ENCODE peak calls at places on chromosome 6, in six cellular contexts. One of them, this sample, is unnamed.

GRCh38 chr6:157269261-157269794 is 54.0 kb downstream of the TMEM242 start:
- DNase-seq in OCI-LY7: no peak
- DNase-seq in stimulated activated CD4-positive, alpha-beta T cell treated with anti-CD3 and anti-CD28 coated beads, Interleukin-15, amount 100 ng/mL, for 1 hour: no peak
- DNase-seq in LoVo: no peak
- DNase-seq in heart right ventricle: peak
- DNase-seq in aorta: peak
- DNase-seq in this sample: no peak

GRCh38 chr6:36718560-36718959 is 20.9 kb downstream of the RAB44 start:
- DNase-seq in OCI-LY7: no peak
- DNase-seq in stimulated activated CD4-positive, alpha-beta T cell treated with anti-CD3 and anti-CD28 coated beads, Interleukin-15, amount 100 ng/mL, for 1 hour: no peak
- DNase-seq in LoVo: no peak
- DNase-seq in heart right ventricle: no peak
- DNase-seq in aorta: no peak
- DNase-seq in this sample: no peak

GRCh38 chr6:110002676-110003075 is 24.6 kb downstream of the GPR6 start:
- DNase-seq in OCI-LY7: no peak
- DNase-seq in stimulated activated CD4-positive, alpha-beta T cell treated with anti-CD3 and anti-CD28 coated beads, Interleukin-15, amount 100 ng/mL, for 1 hour: no peak
- DNase-seq in LoVo: no peak
- DNase-seq in heart right ventricle: no peak
- DNase-seq in aorta: no peak
- DNase-seq in this sample: no peak

GRCh38 chr6:151475653-151476523 is 17.9 kb upstream of the CCDC170 start:
- DNase-seq in OCI-LY7: peak
- DNase-seq in stimulated activated CD4-positive, alpha-beta T cell treated with anti-CD3 and anti-CD28 coated beads, Interleukin-15, amount 100 ng/mL, for 1 hour: no peak
- DNase-seq in LoVo: peak
- DNase-seq in heart right ventricle: no peak
- DNase-seq in aorta: no peak
- DNase-seq in this sample: no peak

GRCh38 chr6:74087898-74088297 is 391.9 kb downstream of the CD109 start:
- DNase-seq in OCI-LY7: no peak
- DNase-seq in stimulated activated CD4-positive, alpha-beta T cell treated with anti-CD3 and anti-CD28 coated beads, Interleukin-15, amount 100 ng/mL, for 1 hour: no peak
- DNase-seq in LoVo: no peak
- DNase-seq in heart right ventricle: no peak
- DNase-seq in aorta: no peak
- DNase-seq in this sample: no peak

GRCh38 chr6:4383910-4384637 is 248.7 kb upstream of the ECI2 start:
- DNase-seq in OCI-LY7: no peak
- DNase-seq in stimulated activated CD4-positive, alpha-beta T cell treated with anti-CD3 and anti-CD28 coated beads, Interleukin-15, amount 100 ng/mL, for 1 hour: no peak
- DNase-seq in LoVo: peak
- DNase-seq in heart right ventricle: no peak
- DNase-seq in aorta: no peak
- DNase-seq in this sample: no peak

GRCh38 chr6:119966484-119966883 is 616.9 kb upstream of the MAN1A1 start:
- DNase-seq in OCI-LY7: peak
- DNase-seq in stimulated activated CD4-positive, alpha-beta T cell treated with anti-CD3 and anti-CD28 coated beads, Interleukin-15, amount 100 ng/mL, for 1 hour: no peak
- DNase-seq in LoVo: no peak
- DNase-seq in heart right ventricle: no peak
- DNase-seq in aorta: no peak
- DNase-seq in this sample: no peak

GRCh38 chr6:7108196-7108963 is 619 bp downstream of the RREB1 start:
- DNase-seq in OCI-LY7: peak
- DNase-seq in stimulated activated CD4-positive, alpha-beta T cell treated with anti-CD3 and anti-CD28 coated beads, Interleukin-15, amount 100 ng/mL, for 1 hour: no peak
- DNase-seq in LoVo: peak
- DNase-seq in heart right ventricle: peak
- DNase-seq in aorta: peak
- DNase-seq in this sample: no peak

GRCh38 chr6:111614833-111615582 is 9.3 kb upstream of the TRAF3IP2 start:
- DNase-seq in OCI-LY7: no peak
- DNase-seq in stimulated activated CD4-positive, alpha-beta T cell treated with anti-CD3 and anti-CD28 coated beads, Interleukin-15, amount 100 ng/mL, for 1 hour: no peak
- DNase-seq in LoVo: peak
- DNase-seq in heart right ventricle: no peak
- DNase-seq in aorta: no peak
- DNase-seq in this sample: no peak

GRCh38 chr6:56708810-56709597 is 66.3 kb upstream of the DST start:
- DNase-seq in OCI-LY7: peak
- DNase-seq in stimulated activated CD4-positive, alpha-beta T cell treated with anti-CD3 and anti-CD28 coated beads, Interleukin-15, amount 100 ng/mL, for 1 hour: no peak
- DNase-seq in LoVo: peak
- DNase-seq in heart right ventricle: no peak
- DNase-seq in aorta: no peak
- DNase-seq in this sample: no peak

GRCh38 chr6:27720607-27721580 is 191.3 kb downstream of the OR2B2 start:
- DNase-seq in OCI-LY7: no peak
- DNase-seq in stimulated activated CD4-positive, alpha-beta T cell treated with anti-CD3 and anti-CD28 coated beads, Interleukin-15, amount 100 ng/mL, for 1 hour: no peak
- DNase-seq in LoVo: peak
- DNase-seq in heart right ventricle: no peak
- DNase-seq in aorta: no peak
- DNase-seq in this sample: no peak

GRCh38 chr6:165974817-165975216 is 192.8 kb downstream of the TBXT start:
- DNase-seq in OCI-LY7: no peak
- DNase-seq in stimulated activated CD4-positive, alpha-beta T cell treated with anti-CD3 and anti-CD28 coated beads, Interleukin-15, amount 100 ng/mL, for 1 hour: no peak
- DNase-seq in LoVo: no peak
- DNase-seq in heart right ventricle: no peak
- DNase-seq in aorta: no peak
- DNase-seq in this sample: no peak

GRCh38 chr6:692356-692851 is 535 bp downstream of the EXOC2 start:
- DNase-seq in OCI-LY7: peak
- DNase-seq in stimulated activated CD4-positive, alpha-beta T cell treated with anti-CD3 and anti-CD28 coated beads, Interleukin-15, amount 100 ng/mL, for 1 hour: peak
- DNase-seq in LoVo: peak
- DNase-seq in heart right ventricle: peak
- DNase-seq in aorta: peak
- DNase-seq in this sample: peak

GRCh38 chr6:2209226-2209809 is 36.1 kb downstream of the GMDS start:
- DNase-seq in OCI-LY7: peak
- DNase-seq in stimulated activated CD4-positive, alpha-beta T cell treated with anti-CD3 and anti-CD28 coated beads, Interleukin-15, amount 100 ng/mL, for 1 hour: no peak
- DNase-seq in LoVo: peak
- DNase-seq in heart right ventricle: no peak
- DNase-seq in aorta: no peak
- DNase-seq in this sample: peak

GRCh38 chr6:41704656-41705328 is 30.6 kb downstream of the TFEB start:
- DNase-seq in OCI-LY7: peak
- DNase-seq in stimulated activated CD4-positive, alpha-beta T cell treated with anti-CD3 and anti-CD28 coated beads, Interleukin-15, amount 100 ng/mL, for 1 hour: no peak
- DNase-seq in LoVo: no peak
- DNase-seq in heart right ventricle: no peak
- DNase-seq in aorta: no peak
- DNase-seq in this sample: no peak

GRCh38 chr6:34546551-34547321 is 9.4 kb downstream of the SPDEF start:
- DNase-seq in OCI-LY7: no peak
- DNase-seq in stimulated activated CD4-positive, alpha-beta T cell treated with anti-CD3 and anti-CD28 coated beads, Interleukin-15, amount 100 ng/mL, for 1 hour: no peak
- DNase-seq in LoVo: peak
- DNase-seq in heart right ventricle: peak
- DNase-seq in aorta: peak
- DNase-seq in this sample: no peak

GRCh38 chr6:45965007-45965406 is 50.7 kb downstream of the CLIC5 start:
- DNase-seq in OCI-LY7: no peak
- DNase-seq in stimulated activated CD4-positive, alpha-beta T cell treated with anti-CD3 and anti-CD28 coated beads, Interleukin-15, amount 100 ng/mL, for 1 hour: no peak
- DNase-seq in LoVo: no peak
- DNase-seq in heart right ventricle: no peak
- DNase-seq in aorta: no peak
- DNase-seq in this sample: no peak

GRCh38 chr6:161444464-161444863 is 170.6 kb upstream of the AGPAT4 start:
- DNase-seq in OCI-LY7: no peak
- DNase-seq in stimulated activated CD4-positive, alpha-beta T cell treated with anti-CD3 and anti-CD28 coated beads, Interleukin-15, amount 100 ng/mL, for 1 hour: no peak
- DNase-seq in LoVo: no peak
- DNase-seq in heart right ventricle: peak
- DNase-seq in aorta: peak
- DNase-seq in this sample: peak

GRCh38 chr6:38634518-38634917 is 5.2 kb downstream of the BTBD9 start:
- DNase-seq in OCI-LY7: no peak
- DNase-seq in stimulated activated CD4-positive, alpha-beta T cell treated with anti-CD3 and anti-CD28 coated beads, Interleukin-15, amount 100 ng/mL, for 1 hour: no peak
- DNase-seq in LoVo: no peak
- DNase-seq in heart right ventricle: no peak
- DNase-seq in aorta: no peak
- DNase-seq in this sample: no peak

GRCh38 chr6:112357801-112358200 is 10.7 kb downstream of the RFPL4B start:
- DNase-seq in OCI-LY7: no peak
- DNase-seq in stimulated activated CD4-positive, alpha-beta T cell treated with anti-CD3 and anti-CD28 coated beads, Interleukin-15, amount 100 ng/mL, for 1 hour: no peak
- DNase-seq in LoVo: no peak
- DNase-seq in heart right ventricle: no peak
- DNase-seq in aorta: no peak
- DNase-seq in this sample: no peak

GRCh38 chr6:121435444-121436069 is at the start of gene GJA1:
- DNase-seq in OCI-LY7: no peak
- DNase-seq in stimulated activated CD4-positive, alpha-beta T cell treated with anti-CD3 and anti-CD28 coated beads, Interleukin-15, amount 100 ng/mL, for 1 hour: no peak
- DNase-seq in LoVo: peak
- DNase-seq in heart right ventricle: no peak
- DNase-seq in aorta: no peak
- DNase-seq in this sample: no peak

GRCh38 chr6:11428895-11429294 is 108.7 kb upstream of the TMEM170B start:
- DNase-seq in OCI-LY7: peak
- DNase-seq in stimulated activated CD4-positive, alpha-beta T cell treated with anti-CD3 and anti-CD28 coated beads, Interleukin-15, amount 100 ng/mL, for 1 hour: no peak
- DNase-seq in LoVo: no peak
- DNase-seq in heart right ventricle: no peak
- DNase-seq in aorta: no peak
- DNase-seq in this sample: no peak

GRCh38 chr6:148085651-148086321 is 256.9 kb upstream of the SASH1 start:
- DNase-seq in OCI-LY7: no peak
- DNase-seq in stimulated activated CD4-positive, alpha-beta T cell treated with anti-CD3 and anti-CD28 coated beads, Interleukin-15, amount 100 ng/mL, for 1 hour: no peak
- DNase-seq in LoVo: no peak
- DNase-seq in heart right ventricle: no peak
- DNase-seq in aorta: no peak
- DNase-seq in this sample: no peak

GRCh38 chr6:137112067-137112355 is 61.4 kb downstream of the IL22RA2 start:
- DNase-seq in OCI-LY7: no peak
- DNase-seq in stimulated activated CD4-positive, alpha-beta T cell treated with anti-CD3 and anti-CD28 coated beads, Interleukin-15, amount 100 ng/mL, for 1 hour: no peak
- DNase-seq in LoVo: no peak
- DNase-seq in heart right ventricle: no peak
- DNase-seq in aorta: no peak
- DNase-seq in this sample: no peak

GRCh38 chr6:107064579-107065065 is 36.6 kb downstream of the MTRES1 start:
- DNase-seq in OCI-LY7: no peak
- DNase-seq in stimulated activated CD4-positive, alpha-beta T cell treated with anti-CD3 and anti-CD28 coated beads, Interleukin-15, amount 100 ng/mL, for 1 hour: no peak
- DNase-seq in LoVo: no peak
- DNase-seq in heart right ventricle: peak
- DNase-seq in aorta: no peak
- DNase-seq in this sample: no peak

GRCh38 chr6:126955621-126956020 is 162.8 kb upstream of the RSPO3 start:
- DNase-seq in OCI-LY7: no peak
- DNase-seq in stimulated activated CD4-positive, alpha-beta T cell treated with anti-CD3 and anti-CD28 coated beads, Interleukin-15, amount 100 ng/mL, for 1 hour: no peak
- DNase-seq in LoVo: no peak
- DNase-seq in heart right ventricle: no peak
- DNase-seq in aorta: no peak
- DNase-seq in this sample: no peak

GRCh38 chr6:46983007-46983411 is 59.1 kb downstream of the ADGRF1 start:
- DNase-seq in OCI-LY7: no peak
- DNase-seq in stimulated activated CD4-positive, alpha-beta T cell treated with anti-CD3 and anti-CD28 coated beads, Interleukin-15, amount 100 ng/mL, for 1 hour: no peak
- DNase-seq in LoVo: peak
- DNase-seq in heart right ventricle: no peak
- DNase-seq in aorta: no peak
- DNase-seq in this sample: no peak

GRCh38 chr6:46969206-46969605 is 47.5 kb upstream of the ADGRF5 start:
- DNase-seq in OCI-LY7: no peak
- DNase-seq in stimulated activated CD4-positive, alpha-beta T cell treated with anti-CD3 and anti-CD28 coated beads, Interleukin-15, amount 100 ng/mL, for 1 hour: no peak
- DNase-seq in LoVo: no peak
- DNase-seq in heart right ventricle: no peak
- DNase-seq in aorta: no peak
- DNase-seq in this sample: no peak

GRCh38 chr6:109318328-109318876 is 63.9 kb downstream of the CD164 start:
- DNase-seq in OCI-LY7: no peak
- DNase-seq in stimulated activated CD4-positive, alpha-beta T cell treated with anti-CD3 and anti-CD28 coated beads, Interleukin-15, amount 100 ng/mL, for 1 hour: no peak
- DNase-seq in LoVo: peak
- DNase-seq in heart right ventricle: no peak
- DNase-seq in aorta: no peak
- DNase-seq in this sample: peak

GRCh38 chr6:132446842-132447241 is 45.6 kb upstream of the MOXD1 start:
- DNase-seq in OCI-LY7: no peak
- DNase-seq in stimulated activated CD4-positive, alpha-beta T cell treated with anti-CD3 and anti-CD28 coated beads, Interleukin-15, amount 100 ng/mL, for 1 hour: no peak
- DNase-seq in LoVo: no peak
- DNase-seq in heart right ventricle: no peak
- DNase-seq in aorta: no peak
- DNase-seq in this sample: no peak

GRCh38 chr6:167094436-167094819 is 28.5 kb upstream of the CCR6 start:
- DNase-seq in OCI-LY7: no peak
- DNase-seq in stimulated activated CD4-positive, alpha-beta T cell treated with anti-CD3 and anti-CD28 coated beads, Interleukin-15, amount 100 ng/mL, for 1 hour: no peak
- DNase-seq in LoVo: no peak
- DNase-seq in heart right ventricle: no peak
- DNase-seq in aorta: no peak
- DNase-seq in this sample: no peak

GRCh38 chr6:90413396-90413795 is 116.8 kb upstream of the BACH2 start:
- DNase-seq in OCI-LY7: no peak
- DNase-seq in stimulated activated CD4-positive, alpha-beta T cell treated with anti-CD3 and anti-CD28 coated beads, Interleukin-15, amount 100 ng/mL, for 1 hour: no peak
- DNase-seq in LoVo: no peak
- DNase-seq in heart right ventricle: no peak
- DNase-seq in aorta: no peak
- DNase-seq in this sample: no peak

GRCh38 chr6:122839906-122840305 is 50.8 kb downstream of the SMPDL3A start:
- DNase-seq in OCI-LY7: no peak
- DNase-seq in stimulated activated CD4-positive, alpha-beta T cell treated with anti-CD3 and anti-CD28 coated beads, Interleukin-15, amount 100 ng/mL, for 1 hour: no peak
- DNase-seq in LoVo: no peak
- DNase-seq in heart right ventricle: no peak
- DNase-seq in aorta: no peak
- DNase-seq in this sample: no peak

GRCh38 chr6:37840940-37841300 is 21.4 kb downstream of the ZFAND3 start:
- DNase-seq in OCI-LY7: no peak
- DNase-seq in stimulated activated CD4-positive, alpha-beta T cell treated with anti-CD3 and anti-CD28 coated beads, Interleukin-15, amount 100 ng/mL, for 1 hour: no peak
- DNase-seq in LoVo: no peak
- DNase-seq in heart right ventricle: no peak
- DNase-seq in aorta: no peak
- DNase-seq in this sample: no peak

GRCh38 chr6:153003294-153003645 is 761 bp upstream of the MTRF1L start:
- DNase-seq in OCI-LY7: no peak
- DNase-seq in stimulated activated CD4-positive, alpha-beta T cell treated with anti-CD3 and anti-CD28 coated beads, Interleukin-15, amount 100 ng/mL, for 1 hour: no peak
- DNase-seq in LoVo: peak
- DNase-seq in heart right ventricle: no peak
- DNase-seq in aorta: no peak
- DNase-seq in this sample: no peak

This sample was measured in dorsolateral prefrontal cortex.